ENCODE peak calls at places on chromosomes 7 and 10, in five cellular contexts. F, B, O, Y and N are unnamed samples.

GRCh38 chr7:30135271-30135550 is 425 bp downstream of the MTURN start:
- DNase-seq in F (no peak), B (no peak), O (peak; percentile 34), Y (no peak), N (no peak)

GRCh38 chr7:157932498-157933218 is 595.9 kb downstream of the DNAJB6 start:
- DNase-seq in F (no peak), B (no peak), O (no peak), Y (no peak), N (no peak)

GRCh38 chr7:136144182-136144581 is 167.0 kb upstream of the MTPN start:
- DNase-seq in F (no peak), B (no peak), O (no peak), Y (no peak), N (no peak)

GRCh38 chr7:94391716-94392390 is 2.8 kb upstream of the COL1A2 start:
- DNase-seq in F (no peak), B (no peak), O (no peak), Y (peak; percentile 92), N (no peak)

GRCh38 chr10:34696423-34696822 is 118.7 kb downstream of the PARD3 start:
- DNase-seq in F (no peak), B (no peak), O (no peak), Y (peak; percentile 67), N (no peak)

GRCh38 chr10:132810807-132811700 is 25.1 kb upstream of the NKX6-2 start:
- DNase-seq in F (no peak), B (no peak), O (no peak), Y (no peak), N (no peak)

GRCh38 chr7:129762387-129762969 is 151.0 kb downstream of the NRF1 start:
- DNase-seq in F (no peak), B (no peak), O (no peak), Y (no peak), N (no peak)

GRCh38 chr10:17181751-17182150 is 19.7 kb downstream of the TRDMT1 start:
- DNase-seq in F (no peak), B (no peak), O (no peak), Y (no peak), N (no peak)

GRCh38 chr7:138880881-138881577 is 83.0 kb upstream of the ATP6V0A4 start:
- DNase-seq in F (no peak), B (no peak), O (no peak), Y (no peak), N (no peak)

GRCh38 chr10:86186633-86187032 is 180.0 kb downstream of the GRID1 start:
- DNase-seq in F (no peak), B (no peak), O (no peak), Y (no peak), N (no peak)

GRCh38 chr10:31921031-31921430 is 7.6 kb downstream of the ARHGAP12 start:
- DNase-seq in F (no peak), B (no peak), O (no peak), Y (no peak), N (no peak)

GRCh38 chr7:116953372-116953726 is at the start of gene ST7:
- DNase-seq in F (peak; percentile 58), B (peak; percentile 44), O (peak; percentile 71), Y (peak; percentile 90), N (peak; percentile 48)

GRCh38 chr7:84389242-84389641 is 194.7 kb upstream of the SEMA3A start:
- DNase-seq in F (no peak), B (no peak), O (no peak), Y (no peak), N (no peak)

GRCh38 chr7:19353158-19353557 is 207.9 kb upstream of the FERD3L start:
- DNase-seq in F (no peak), B (no peak), O (no peak), Y (peak; percentile 41), N (no peak)

GRCh38 chr7:140126435-140127034 is 50.2 kb downstream of the KDM7A start:
- DNase-seq in F (no peak), B (no peak), O (no peak), Y (peak; percentile 4), N (no peak)

GRCh38 chr10:11570751-11571150 is 40.7 kb downstream of the USP6NL start:
- DNase-seq in F (no peak), B (no peak), O (no peak), Y (no peak), N (no peak)

GRCh38 chr7:123789200-123789784 is 40.5 kb upstream of the WASL start:
- DNase-seq in F (no peak), B (no peak), O (no peak), Y (no peak), N (no peak)

GRCh38 chr7:77587276-77587675 is 50.2 kb downstream of the PTPN12 start:
- DNase-seq in F (no peak), B (no peak), O (no peak), Y (no peak), N (no peak)

GRCh38 chr10:86599729-86600128 is 54.6 kb upstream of the OPN4 start:
- DNase-seq in F (peak; percentile 84), B (no peak), O (no peak), Y (no peak), N (peak; percentile 48)

GRCh38 chr7:78695826-78696225 is 757.6 kb downstream of the MAGI2 start:
- DNase-seq in F (no peak), B (no peak), O (no peak), Y (no peak), N (no peak)

GRCh38 chr7:134942690-134943466 is 43.4 kb upstream of the AGBL3 start:
- DNase-seq in F (no peak), B (no peak), O (no peak), Y (no peak), N (no peak)

GRCh38 chr7:88311675-88312036 is 5.0 kb upstream of the STEAP4 start:
- DNase-seq in F (no peak), B (no peak), O (no peak), Y (no peak), N (no peak)

GRCh38 chr7:56105508-56105907 is 768 bp downstream of the CHCHD2 start:
- DNase-seq in F (peak; percentile 36), B (no peak), O (peak; percentile 30), Y (peak; percentile 80), N (no peak)

GRCh38 chr10:100670368-100670767 is 75.0 kb upstream of the PAX2 start:
- DNase-seq in F (no peak), B (no peak), O (no peak), Y (no peak), N (no peak)

GRCh38 chr7:82444220-82445049 is 858 bp upstream of the CACNA2D1 start:
- DNase-seq in F (peak; percentile 21), B (peak; percentile 5), O (no peak), Y (no peak), N (no peak)